ENCODE peak calls at places on chromosomes 6 and 20, in four cellular contexts. R is ovary, K is testis, W is esophagus squamous epithelium. I is an unnamed sample.

GRCh38 chr6:3919849-3920248 is 70.7 kb downstream of the FAM50B start:
- DNase-seq in R (no peak), K (no peak), W (no peak), I (no peak)

GRCh38 chr20:59709636-59710035 is 105.3 kb downstream of the PHACTR3 start:
- DNase-seq in R (no peak), K (no peak), W (no peak), I (no peak)

GRCh38 chr6:4929319-4929718 is 74.5 kb downstream of the RPP40 start:
- DNase-seq in R (no peak), K (no peak), W (no peak), I (peak)

GRCh38 chr20:962223-962622 is 39.9 kb downstream of the RSPO4 start:
- DNase-seq in R (no peak), K (no peak), W (no peak), I (no peak)

GRCh38 chr6:33591633-33592032 is 11.6 kb upstream of the BAK1 start:
- DNase-seq in R (no peak), K (no peak), W (no peak), I (no peak)

GRCh38 chr20:14821251-14821650 is 483.8 kb upstream of the FLRT3 start:
- DNase-seq in R (no peak), K (no peak), W (no peak), I (no peak)

GRCh38 chr6:7566031-7566556 is 23.9 kb upstream of the SNRNP48 start:
- DNase-seq in R (no peak), K (no peak), W (no peak), I (no peak)

GRCh38 chr6:44294832-44295791 is 18.0 kb downstream of the AARS2 start:
- DNase-seq in R (no peak), K (no peak), W (no peak), I (no peak)

GRCh38 chr6:37594895-37595294 is 95.2 kb upstream of the CCDC167 start:
- DNase-seq in R (no peak), K (no peak), W (no peak), I (no peak)

GRCh38 chr6:135686784-135687301 is 164.7 kb upstream of the PDE7B start:
- DNase-seq in R (no peak), K (no peak), W (no peak), I (no peak)

GRCh38 chr20:9179193-9179802 is 110.4 kb downstream of the PLCB4 start:
- DNase-seq in R (no peak), K (no peak), W (no peak), I (no peak)

GRCh38 chr6:4155848-4156466 is 20.6 kb upstream of the ECI2 start:
- DNase-seq in R (peak), K (peak), W (no peak), I (peak)

GRCh38 chr6:46062991-46063390 is 47.3 kb upstream of the CLIC5 start:
- DNase-seq in R (no peak), K (no peak), W (no peak), I (no peak)

GRCh38 chr20:50309280-50309763 is 118.7 kb downstream of the CEBPB start:
- DNase-seq in R (no peak), K (no peak), W (no peak), I (no peak)
- TF ChIP-seq POLR2A in R (no peak), K (no peak), W (no peak), I (no peak)

GRCh38 chr6:158818580-158819212 is 472 bp downstream of the EZR start:
- DNase-seq in R (peak), K (peak), W (no peak), I (peak)

GRCh38 chr6:158817298-158818007 is 1.7 kb downstream of the EZR start:
- DNase-seq in R (peak), K (peak), W (no peak), I (peak)

GRCh38 chr6:158819977-158820632 is 937 bp upstream of the EZR start:
- DNase-seq in R (no peak), K (peak), W (no peak), I (peak)

GRCh38 chr6:158818008-158818579 is 1.1 kb downstream of the EZR start:
- DNase-seq in R (peak), K (peak), W (peak), I (peak)

GRCh38 chr6:158819213-158819976 is at the start of gene EZR:
- DNase-seq in R (peak), K (peak), W (no peak), I (peak)
- TF ChIP-seq POLR2A in R (peak), K (no peak), W (peak), I (peak)

DNA sequence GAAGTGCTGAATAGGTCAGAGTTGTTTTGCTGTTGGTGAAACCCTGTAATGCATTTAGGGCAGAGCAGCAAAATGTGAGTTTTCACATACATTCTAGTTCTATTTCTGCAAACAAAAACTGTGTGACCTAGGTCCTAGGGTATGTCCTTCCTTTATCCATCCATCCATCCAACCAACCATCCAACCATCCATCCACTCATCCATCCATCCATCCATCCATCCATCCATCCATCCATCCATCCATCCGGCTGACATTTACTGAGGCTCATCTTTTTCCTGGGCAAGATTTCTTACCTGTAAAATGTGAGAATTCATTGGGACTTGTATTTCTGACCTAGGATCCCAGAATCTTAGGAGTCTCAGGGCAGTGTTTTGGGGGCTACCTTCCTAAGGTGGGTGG is 14.5 kb downstream of the PNPLA1 start:
- DNase-seq in R (no peak), K (no peak), W (no peak), I (no peak)
- TF ChIP-seq POLR2A in R (no peak), K (no peak), W (no peak), I (no peak)

GRCh38 chr6:154156135-154156948 is 117.3 kb downstream of the OPRM1 start:
- DNase-seq in R (no peak), K (peak), W (no peak), I (peak)
- TF ChIP-seq POLR2A in R (no peak), K (no peak), W (no peak), I (no peak)

DNA sequence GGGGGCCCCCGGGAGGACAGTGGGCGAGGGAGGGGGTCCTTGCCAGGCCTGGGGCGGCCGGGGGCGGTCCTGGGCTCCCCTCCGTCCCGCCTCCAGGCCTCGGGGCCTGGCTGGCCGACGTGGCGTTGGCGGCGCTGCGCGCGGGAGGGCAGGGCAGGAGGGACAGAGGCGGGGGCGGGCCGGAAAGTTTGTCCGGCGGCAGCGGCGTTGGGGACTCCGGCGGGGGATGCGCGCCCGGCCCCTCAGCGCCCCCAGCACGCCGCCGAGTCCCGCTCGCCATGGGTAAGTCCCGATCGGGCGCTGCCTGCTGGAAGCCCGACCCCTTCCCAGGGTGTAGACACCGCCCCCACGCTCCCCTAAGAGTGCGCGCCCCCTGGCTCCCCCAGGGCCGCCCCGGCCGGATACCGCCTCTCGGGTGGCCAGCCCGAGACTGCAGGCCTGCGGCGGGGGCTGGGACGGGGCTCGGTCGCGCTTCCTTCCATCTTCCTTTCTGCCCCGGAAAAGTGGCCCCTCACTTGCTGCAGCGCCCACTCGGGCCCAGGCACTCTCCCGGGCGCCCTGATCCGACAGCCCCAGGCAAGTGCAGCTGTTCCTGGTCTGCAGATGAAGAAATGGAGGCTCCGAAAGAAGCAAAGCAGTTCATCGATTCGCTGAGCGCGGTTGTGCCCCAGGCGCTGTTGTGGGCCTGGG is at the start of gene SLC2A10:
- DNase-seq in R (peak), K (peak), W (no peak), I (peak)
- TF ChIP-seq POLR2A in R (no peak), K (no peak), W (peak), I (no peak)

GRCh38 chr6:170163405-170164170 is 127.3 kb downstream of the DLL1 start:
- DNase-seq in R (peak), K (no peak), W (no peak), I (no peak)

GRCh38 chr6:170164271-170164900 is 126.5 kb downstream of the DLL1 start:
- DNase-seq in R (peak), K (no peak), W (no peak), I (no peak)

GRCh38 chr6:170165085-170165484 is 125.8 kb downstream of the DLL1 start:
- DNase-seq in R (peak), K (no peak), W (no peak), I (no peak)

GRCh38 chr6:170166511-170167122 is 124.3 kb downstream of the DLL1 start:
- DNase-seq in R (peak), K (peak), W (no peak), I (no peak)

GRCh38 chr6:170165501-170166117 is 125.3 kb downstream of the DLL1 start:
- DNase-seq in R (peak), K (no peak), W (no peak), I (no peak)
- TF ChIP-seq POLR2A in R (no peak), K (no peak), W (no peak), I (no peak)

DNA sequence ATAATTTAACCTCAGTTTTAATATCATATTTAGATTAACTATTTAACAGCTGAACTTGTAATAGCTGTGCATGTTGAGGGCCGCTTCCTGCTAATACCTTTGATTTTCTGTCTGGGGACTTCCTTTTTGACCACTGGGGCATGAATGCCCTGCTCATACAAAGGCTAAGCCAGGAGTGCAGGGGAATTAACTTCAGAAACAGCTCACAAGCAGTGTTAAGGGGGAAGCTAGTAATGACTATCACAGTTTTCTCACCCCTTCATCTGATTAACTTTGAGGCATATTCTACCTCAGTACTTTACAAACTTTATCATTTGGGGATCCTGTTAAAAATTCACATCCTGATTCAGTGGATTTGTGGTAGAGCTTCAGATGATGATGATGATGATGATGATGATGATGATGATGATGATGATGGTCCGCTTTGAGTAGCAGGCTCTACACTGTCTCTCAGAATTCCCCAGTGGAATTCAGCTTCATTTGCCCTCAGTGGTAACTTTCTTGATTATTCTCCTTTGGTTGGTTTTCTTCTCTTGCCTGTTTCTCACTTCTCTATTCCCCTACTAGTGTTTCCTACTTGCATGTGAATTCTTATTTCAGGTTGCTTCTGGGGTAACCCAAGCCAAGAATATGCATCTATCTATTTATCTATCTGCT is 78.4 kb upstream of the TMEM170B start:
- DNase-seq in R (no peak), K (no peak), W (no peak), I (no peak)
- TF ChIP-seq POLR2A in R (no peak), K (no peak), W (no peak), I (no peak)

DNA sequence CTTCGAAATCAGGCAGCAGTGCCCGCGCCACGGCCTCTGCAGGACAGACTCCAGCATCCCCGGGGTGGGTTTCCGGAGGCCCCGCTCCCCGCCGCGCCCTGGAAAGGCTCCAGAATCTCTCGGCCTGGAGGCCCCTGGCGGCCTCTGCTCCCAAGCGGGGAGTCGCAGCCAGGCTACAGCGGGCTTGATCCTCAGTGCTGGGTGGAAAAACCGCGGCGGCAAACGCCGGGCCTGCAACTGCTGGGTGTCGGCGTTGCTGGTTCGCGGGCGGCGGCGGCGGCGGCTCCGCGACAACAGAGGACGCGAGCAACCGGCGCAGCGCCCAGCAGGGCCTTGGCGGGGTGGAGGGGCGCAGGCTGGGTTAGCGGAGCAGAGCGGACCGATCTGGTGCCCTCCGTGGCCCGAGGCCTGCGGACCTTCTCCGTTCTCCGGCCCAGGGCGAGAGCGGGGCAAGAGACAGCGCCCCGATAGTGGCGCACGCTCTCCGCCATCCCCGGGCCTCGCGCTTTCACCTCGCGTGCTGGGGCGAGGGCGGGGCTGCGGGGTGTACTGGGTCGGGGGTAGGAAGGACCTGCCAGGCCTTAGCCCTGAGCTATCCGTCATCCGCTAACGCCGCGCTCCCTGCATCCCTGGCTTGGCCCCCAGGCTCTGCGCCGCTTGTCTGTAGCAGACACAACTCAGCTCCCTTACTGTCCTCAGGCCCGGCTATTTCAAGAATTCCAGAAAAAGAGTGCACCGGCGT is 3.4 kb upstream of the ZNF292 start:
- DNase-seq in R (peak), K (peak), W (no peak), I (peak)
- TF ChIP-seq POLR2A in R (no peak), K (no peak), W (peak), I (peak)